ENCODE peak calls at places on chromosomes 3 and 15, in nine cellular contexts. H is neural crest cell; F is cardiac muscle cell; I is A673; U is NCI-H345; D is activated CD4-positive, alpha-beta T cell treated with anti-CD3 and anti-CD28 coated beads, Interleukin-2, amount 10 ng/mL, durations not matched to agents 7 days and 5 days; O is foreskin fibroblast; Z is HFFc6; A is HEK293T. P is an unnamed sample.

GRCh38 chr3:126493731-126494130 is 18.0 kb upstream of the ZXDC start:
- DNase-seq in H (no peak), F (no peak), I (no peak), U (no peak), D (no peak), O (no peak), Z (no peak), A (no peak), P (peak; percentile 58)

GRCh38 chr3:192259661-192260060 is 467.7 kb downstream of the FGF12 start:
- DNase-seq in H (no peak), F (no peak), I (no peak), U (no peak), D (no peak), O (no peak), Z (no peak), A (no peak), P (no peak)

GRCh38 chr15:25501828-25502446 is 63.1 kb upstream of the UBE3A start:
- DNase-seq in H (no peak), F (peak; percentile 19), I (peak; percentile 37), U (peak; percentile 2), D (no peak), O (peak; percentile 34), Z (peak; percentile 55), A (no peak), P (no peak)

GRCh38 chr15:100623301-100623700 is 20.9 kb downstream of the ASB7 start:
- DNase-seq in H (no peak), F (peak; percentile 82), I (no peak), U (no peak), D (no peak), O (peak; percentile 75), Z (peak; percentile 40), A (no peak), P (no peak)

GRCh38 chr15:67120839-67121540 is 55.6 kb downstream of the SMAD3 start:
- DNase-seq in H (no peak), F (peak; percentile 93), I (peak; percentile 42), U (no peak), D (peak; percentile 82), O (peak; percentile 95), Z (peak; percentile 72), A (no peak), P (peak; percentile 92)

GRCh38 chr3:39361252-39361927 is 21.8 kb upstream of the SLC25A38 start:
- DNase-seq in H (no peak), F (no peak), I (no peak), U (no peak), D (peak; percentile 69), O (no peak), Z (no peak), A (no peak), P (no peak)

GRCh38 chr3:173411288-173412064 is 13.9 kb downstream of the NLGN1 start:
- DNase-seq in H (peak; percentile 6), F (peak; percentile 64), I (peak; percentile 52), U (no peak), D (no peak), O (peak; percentile 61), Z (peak; percentile 50), A (peak; percentile 33), P (no peak)

GRCh38 chr3:128317101-128317697 is 149.5 kb downstream of the DNAJB8 start:
- DNase-seq in H (no peak), F (no peak), I (no peak), U (no peak), D (no peak), O (peak; percentile 42), Z (no peak), A (no peak), P (no peak)

GRCh38 chr3:193884011-193884410 is 251.9 kb upstream of the HES1 start:
- DNase-seq in H (no peak), F (no peak), I (no peak), U (no peak), D (no peak), O (no peak), Z (no peak), A (no peak), P (no peak)